ENCODE peak calls at places on chromosomes 13 and 19, in seven cellular contexts. B is left ventricle myocardium inferior; G is cardiac muscle cell; R is lung; N is GM23338; C is Caco-2; A is CD4-positive, alpha-beta memory T cell. K is an unnamed sample.

GRCh38 chr19:50022823-50023222 is 2.3 kb downstream of the VRK3 start:
- DNase-seq in A (no peak), B (no peak), C (no peak), R (no peak), G (no peak), N (no peak), K (no peak)

GRCh38 chr13:78601886-78602560 is 1.3 kb downstream of the POU4F1 start:
- DNase-seq in R (no peak), B (no peak), N (no peak), C (no peak), A (no peak), G (no peak), K (no peak)

GRCh38 chr19:17358395-17358794 is 18.7 kb downstream of the PLVAP start:
- DNase-seq in B (no peak), G (no peak), A (no peak), N (no peak), R (no peak), C (no peak), K (no peak)

GRCh38 chr13:27309967-27310598 is 39.5 kb downstream of the RASL11A start:
- DNase-seq in R (no peak), N (no peak), C (no peak), A (no peak), G (no peak), B (no peak), K (no peak)

GRCh38 chr19:13718733-13719132 is 45.6 kb upstream of the MRI1 start:
- DNase-seq in B (peak; percentile 34), G (peak; percentile 60), A (no peak), R (no peak), N (peak; percentile 55), C (no peak), K (peak; percentile 91)

GRCh38 chr19:32550666-32551065 is 30.3 kb upstream of the PDCD5 start:
- DNase-seq in N (no peak), G (no peak), R (no peak), B (no peak), C (no peak), A (no peak), K (peak; percentile 50)

GRCh38 chr19:38142176-38143035 is 81.6 kb downstream of the DPF1 start:
- DNase-seq in B (peak; percentile 64), G (peak; percentile 75), C (peak; percentile 71), N (peak; percentile 92), A (no peak), R (no peak), K (peak; percentile 76)

GRCh38 chr13:79905018-79905417 is 424.1 kb downstream of the NDFIP2 start:
- DNase-seq in B (no peak), A (no peak), C (no peak), R (no peak), N (no peak), G (no peak), K (no peak)

GRCh38 chr13:51240178-51240577 is 18.0 kb downstream of the FAM124A start:
- DNase-seq in A (no peak), R (no peak), B (no peak), C (no peak), N (no peak), G (no peak), K (no peak)

GRCh38 chr13:51243832-51244231 is 21.6 kb downstream of the FAM124A start:
- DNase-seq in B (no peak), A (no peak), R (no peak), C (no peak), N (peak; percentile 97), G (no peak), K (no peak)

GRCh38 chr13:51243227-51243626 is 21.0 kb downstream of the FAM124A start:
- DNase-seq in R (no peak), A (no peak), B (no peak), N (peak; percentile 88), G (no peak), C (no peak), K (no peak)

GRCh38 chr13:51241720-51242119 is 19.5 kb downstream of the FAM124A start:
- DNase-seq in A (no peak), R (no peak), C (no peak), N (no peak), G (no peak), B (no peak), K (peak; percentile 70)

DNA sequence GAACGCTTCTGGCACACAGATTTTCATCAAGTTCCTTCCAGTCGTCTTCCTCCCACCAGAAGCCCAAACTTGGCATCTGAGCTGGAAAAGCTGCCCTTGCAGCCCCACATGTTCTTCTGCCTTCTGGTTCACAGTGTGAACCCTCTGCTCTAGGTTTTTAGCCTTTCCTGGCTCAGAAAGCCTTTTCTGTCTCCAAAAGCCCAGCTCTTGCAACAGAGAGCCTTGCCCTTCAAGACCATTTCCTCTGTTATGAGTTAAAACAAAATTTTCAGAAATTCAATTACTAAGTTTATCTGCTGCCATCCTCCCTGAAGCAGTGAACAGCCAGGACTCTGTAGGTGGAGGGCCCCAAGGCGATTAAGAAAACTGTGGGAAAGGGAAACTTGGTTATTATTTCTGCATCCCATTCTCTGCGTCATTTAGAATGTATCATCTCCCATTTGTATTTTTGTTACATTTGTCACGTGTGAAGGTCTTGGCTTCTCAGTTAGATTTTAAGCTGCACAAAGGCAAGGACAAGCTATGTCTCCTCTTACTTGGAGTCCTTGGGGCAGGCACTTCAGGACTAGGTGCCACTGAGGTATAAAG is 18.8 kb downstream of the FAM124A start:
- DNase-seq in R (no peak), C (no peak), N (no peak), A (no peak), B (no peak), G (no peak), K (no peak)
- H3K4me1 ChIP-seq in R (peaks cover 12% of the 10 kb centered on the region), C (no peaks in the 10 kb centered on the region), N (peaks cover 52% of the 10 kb centered on the region), A (no peaks in the 10 kb centered on the region), B (peaks cover 87% of the 10 kb centered on the region), G (peaks cover 3% of the 10 kb centered on the region), K (peaks cover 11% of the 10 kb centered on the region)

GRCh38 chr13:30032263-30032662 is 181.8 kb upstream of the UBL3 start:
- DNase-seq in B (no peak), G (no peak), C (no peak), N (no peak), A (no peak), R (no peak), K (no peak)

GRCh38 chr13:30034448-30034795 is 184.0 kb upstream of the UBL3 start:
- DNase-seq in R (no peak), G (no peak), C (no peak), A (no peak), B (no peak), N (no peak), K (no peak)

GRCh38 chr13:30037306-30037705 is 186.9 kb upstream of the UBL3 start:
- DNase-seq in B (no peak), N (peak; percentile 81), C (no peak), R (no peak), A (no peak), G (peak; percentile 32), K (no peak)

GRCh38 chr13:30031488-30031887 is 181.1 kb upstream of the UBL3 start:
- DNase-seq in G (no peak), N (no peak), A (no peak), C (no peak), R (no peak), B (no peak), K (no peak)

DNA sequence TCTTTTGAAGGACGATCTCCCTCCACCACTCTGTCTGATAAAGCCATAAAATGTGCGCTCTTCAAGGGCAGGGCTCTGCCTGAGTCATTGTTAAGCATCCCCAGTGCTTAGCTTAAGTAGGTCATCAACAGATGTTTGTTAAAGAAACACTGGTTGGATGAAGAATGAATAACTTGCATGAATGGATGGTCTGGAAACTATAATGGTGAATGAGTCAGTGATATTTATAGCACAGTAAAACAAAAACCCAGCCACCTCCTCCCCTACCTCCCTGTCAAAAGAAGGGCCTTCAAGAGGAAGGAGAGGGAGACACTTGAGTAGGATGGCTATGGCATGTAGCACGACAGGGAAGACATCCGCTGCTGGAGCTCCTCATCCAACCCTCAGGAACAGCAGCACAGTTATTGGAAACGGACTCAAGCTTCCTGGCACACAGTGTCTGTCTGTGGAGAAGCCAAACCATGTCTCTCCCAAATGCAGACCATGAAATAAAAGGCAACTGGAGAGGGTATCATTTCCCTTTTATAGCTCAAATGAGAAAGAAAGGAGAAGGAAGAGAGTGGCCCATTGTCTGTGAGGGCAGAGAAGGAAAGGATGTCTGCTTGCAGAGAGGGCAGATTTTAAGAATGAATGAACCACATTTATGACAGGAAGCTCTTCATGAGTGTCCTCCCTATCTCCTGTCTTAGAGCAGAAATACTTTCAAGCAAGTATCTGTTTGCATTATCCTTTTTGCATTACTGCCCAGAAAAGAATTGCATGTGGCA is 183.4 kb upstream of the UBL3 start:
- DNase-seq in G (peak; percentile 46), A (no peak), C (no peak), N (no peak), B (no peak), R (no peak), K (peak; percentile 54)
- H3K4me3 ChIP-seq in G (no peak overlapping the region), A (no peak overlapping the region), C (no peak overlapping the region), N (no peak overlapping the region), B (no peak overlapping the region), R (no peak overlapping the region), K (no peak overlapping the region)

GRCh38 chr13:44176173-44176572 is 197.5 kb upstream of the SERP2 start:
- DNase-seq in B (no peak), G (no peak), R (no peak), C (no peak), N (no peak), A (no peak), K (no peak)
- H3K4me1 ChIP-seq in B (peaks cover 19% of the 10 kb centered on the region), G (peaks cover 19% of the 10 kb centered on the region), R (no peaks in the 10 kb centered on the region), C (peaks cover 15% of the 10 kb centered on the region), N (no peaks in the 10 kb centered on the region), A (no peaks in the 10 kb centered on the region), K (no peaks in the 10 kb centered on the region)

DNA sequence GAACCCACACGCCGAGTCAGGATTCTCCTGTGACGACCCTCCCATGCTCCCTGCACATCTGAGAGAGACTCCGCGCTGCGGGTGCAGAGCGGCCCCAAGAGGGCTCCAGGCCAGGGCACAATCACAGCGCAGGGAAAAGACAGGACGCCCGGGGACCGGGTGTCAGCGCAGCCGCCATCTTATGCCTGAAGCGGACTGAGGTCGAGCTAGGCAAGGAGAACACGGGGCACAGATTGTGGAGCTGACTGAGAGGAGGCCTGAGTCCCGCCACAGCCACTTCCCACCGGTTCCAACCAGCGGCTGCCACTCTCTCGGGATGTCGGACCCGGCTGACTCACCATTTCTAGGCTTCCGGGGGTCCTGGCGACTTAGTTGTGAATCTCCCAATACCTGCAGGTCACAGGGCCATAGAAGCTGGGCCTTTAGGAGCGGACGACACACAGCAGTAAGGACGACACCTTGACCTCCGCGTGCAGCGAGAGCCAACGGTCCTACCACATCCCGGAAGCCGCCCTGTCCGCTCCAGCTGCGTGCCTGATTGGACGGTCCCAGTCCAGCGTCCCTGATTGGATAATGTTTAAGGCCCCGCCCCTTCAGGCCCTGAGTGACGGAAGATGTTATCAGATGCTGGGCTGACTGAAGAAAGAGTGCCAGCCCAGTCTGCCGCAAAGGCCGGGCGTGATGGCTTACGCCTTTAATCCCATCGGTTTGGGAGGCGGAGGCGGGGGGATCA is at the start of gene ZNF728:
- DNase-seq in A (no peak), G (no peak), N (no peak), B (peak; percentile 88), R (peak; percentile 44), C (no peak), K (no peak)
- H3K4me3 ChIP-seq in A (no peak within 1 kb of the TSS), G (no peak within 1 kb of the TSS), N (no peak within 1 kb of the TSS), B (peak within 1 kb of the TSS; percentile 72), R (peak within 1 kb of the TSS; percentile 18), C (no peak within 1 kb of the TSS), K (no peak within 1 kb of the TSS)

GRCh38 chr19:18504886-18505610 is 16.8 kb downstream of the ELL start:
- DNase-seq in C (no peak), R (no peak), G (no peak), A (no peak), N (no peak), B (no peak), K (no peak)
- H3K4me1 ChIP-seq in C (peaks cover 43% of the 10 kb centered on the region), R (peaks cover 40% of the 10 kb centered on the region), G (peaks cover 54% of the 10 kb centered on the region), A (peaks cover 99% of the 10 kb centered on the region), N (no peaks in the 10 kb centered on the region), B (peaks cover 99% of the 10 kb centered on the region), K (no peaks in the 10 kb centered on the region)